ENCODE peak calls at places on chromosomes 11 and 22, in nine cellular contexts. A is DND-41; X is PC-9; Q is CD4-positive, alpha-beta memory T cell; B is neuronal stem cell; O is H1; Z is keratinocyte; T is HCT116; Y is HAP-1. P is an unnamed sample.

GRCh38 chr11:102806296-102806695 is 8.3 kb upstream of the MMP1 start:
- DNase-seq in A (no peak), X (no peak), Q (no peak), B (no peak), O (no peak), Z (no peak), T (no peak), Y (no peak), P (no peak)

GRCh38 chr11:131899954-131900580 is 529.7 kb downstream of the NTM start:
- DNase-seq in A (no peak), X (no peak), Q (no peak), B (no peak), O (no peak), Z (no peak), T (no peak), Y (no peak), P (no peak)

GRCh38 chr22:50248192-50249084 is 2.6 kb downstream of the HDAC10 start:
- DNase-seq in A (no peak), X (no peak), Q (no peak), B (no peak), O (no peak), Z (no peak), T (no peak), Y (no peak), P (no peak)

GRCh38 chr11:132347156-132348090 is 977.0 kb downstream of the NTM start:
- DNase-seq in A (peak; percentile 8), X (no peak), Q (no peak), B (no peak), O (no peak), Z (no peak), T (no peak), Y (no peak), P (no peak)

GRCh38 chr11:2770556-2771301 is 70.9 kb upstream of the KCNQ1OT1 start:
- DNase-seq in A (peak; percentile 4), X (peak; percentile 31), Q (no peak), B (no peak), O (no peak), Z (no peak), T (no peak), Y (peak; percentile 6), P (no peak)

GRCh38 chr22:20989323-20990138 is 7.4 kb downstream of the LZTR1 start:
- DNase-seq in A (no peak), X (no peak), Q (no peak), B (no peak), O (no peak), Z (no peak), T (no peak), Y (no peak), P (no peak)

GRCh38 chr22:46810856-46811786 is 48.7 kb downstream of the TBC1D22A start:
- DNase-seq in A (no peak), X (no peak), Q (no peak), B (no peak), O (no peak), Z (no peak), T (no peak), Y (no peak), P (no peak)

GRCh38 chr22:32842486-32842885 is 41.0 kb downstream of the TIMP3 start:
- DNase-seq in A (no peak), X (no peak), Q (no peak), B (no peak), O (no peak), Z (no peak), T (no peak), Y (no peak), P (no peak)

GRCh38 chr11:79415912-79416311 is 24.9 kb downstream of the TENM4 start:
- DNase-seq in A (no peak), X (no peak), Q (no peak), B (no peak), O (no peak), Z (no peak), T (no peak), Y (no peak), P (no peak)

GRCh38 chr22:49549256-49549655 is 278.4 kb downstream of the BRD1 start:
- DNase-seq in A (no peak), X (no peak), Q (no peak), B (no peak), O (no peak), Z (no peak), T (no peak), Y (no peak), P (no peak)

GRCh38 chr11:115042002-115042401 is 363.7 kb downstream of the NXPE2 start:
- DNase-seq in A (no peak), X (no peak), Q (no peak), B (no peak), O (no peak), Z (no peak), T (no peak), Y (no peak), P (no peak)

GRCh38 chr11:5992604-5993251 is 5.9 kb upstream of the OR52L1 start:
- DNase-seq in A (no peak), X (no peak), Q (no peak), B (peak; percentile 14), O (no peak), Z (peak; percentile 13), T (peak; percentile 13), Y (peak; percentile 17), P (no peak)

GRCh38 chr11:10309163-10310093 is 4.6 kb downstream of the ADM start:
- DNase-seq in A (no peak), X (peak; percentile 50), Q (no peak), B (no peak), O (no peak), Z (no peak), T (peak; percentile 83), Y (no peak), P (no peak)

GRCh38 chr11:63610604-63611394 is 3.4 kb downstream of the PLAAT3 start:
- DNase-seq in A (no peak), X (peak; percentile 53), Q (no peak), B (no peak), O (peak; percentile 60), Z (no peak), T (no peak), Y (peak; percentile 73), P (no peak)

GRCh38 chr22:42343136-42343484 is 72.7 kb upstream of the TCF20 start:
- DNase-seq in A (peak; percentile 47), X (no peak), Q (no peak), B (no peak), O (no peak), Z (no peak), T (no peak), Y (peak; percentile 37), P (no peak)

GRCh38 chr22:28799125-28799833 is 1.1 kb downstream of the XBP1 start:
- DNase-seq in A (peak; percentile 50), X (peak; percentile 19), Q (peak; percentile 27), B (no peak), O (no peak), Z (no peak), T (peak; percentile 35), Y (peak; percentile 56), P (no peak)

GRCh38 chr22:27045103-27045940 is 387.9 kb downstream of the MIAT start:
- DNase-seq in A (no peak), X (no peak), Q (no peak), B (no peak), O (no peak), Z (peak; percentile 40), T (no peak), Y (no peak), P (no peak)

GRCh38 chr11:78633516-78634310 is 59.0 kb upstream of the NARS2 start:
- DNase-seq in A (no peak), X (no peak), Q (no peak), B (no peak), O (no peak), Z (no peak), T (no peak), Y (no peak), P (no peak)

GRCh38 chr11:33377100-33377851 is 120.1 kb downstream of the HIPK3 start:
- DNase-seq in A (no peak), X (no peak), Q (no peak), B (peak; percentile 11), O (no peak), Z (no peak), T (no peak), Y (no peak), P (no peak)
- H3K4me1 ChIP-seq in A (no peaks in the 10 kb centered on the region), X (peaks cover 32% of the 10 kb centered on the region), Q (no peaks in the 10 kb centered on the region), B (no peaks in the 10 kb centered on the region), O (no peaks in the 10 kb centered on the region), Z (peaks cover 18% of the 10 kb centered on the region), T (peaks cover 4% of the 10 kb centered on the region), Y (no peaks in the 10 kb centered on the region), P (no peaks in the 10 kb centered on the region)

DNA sequence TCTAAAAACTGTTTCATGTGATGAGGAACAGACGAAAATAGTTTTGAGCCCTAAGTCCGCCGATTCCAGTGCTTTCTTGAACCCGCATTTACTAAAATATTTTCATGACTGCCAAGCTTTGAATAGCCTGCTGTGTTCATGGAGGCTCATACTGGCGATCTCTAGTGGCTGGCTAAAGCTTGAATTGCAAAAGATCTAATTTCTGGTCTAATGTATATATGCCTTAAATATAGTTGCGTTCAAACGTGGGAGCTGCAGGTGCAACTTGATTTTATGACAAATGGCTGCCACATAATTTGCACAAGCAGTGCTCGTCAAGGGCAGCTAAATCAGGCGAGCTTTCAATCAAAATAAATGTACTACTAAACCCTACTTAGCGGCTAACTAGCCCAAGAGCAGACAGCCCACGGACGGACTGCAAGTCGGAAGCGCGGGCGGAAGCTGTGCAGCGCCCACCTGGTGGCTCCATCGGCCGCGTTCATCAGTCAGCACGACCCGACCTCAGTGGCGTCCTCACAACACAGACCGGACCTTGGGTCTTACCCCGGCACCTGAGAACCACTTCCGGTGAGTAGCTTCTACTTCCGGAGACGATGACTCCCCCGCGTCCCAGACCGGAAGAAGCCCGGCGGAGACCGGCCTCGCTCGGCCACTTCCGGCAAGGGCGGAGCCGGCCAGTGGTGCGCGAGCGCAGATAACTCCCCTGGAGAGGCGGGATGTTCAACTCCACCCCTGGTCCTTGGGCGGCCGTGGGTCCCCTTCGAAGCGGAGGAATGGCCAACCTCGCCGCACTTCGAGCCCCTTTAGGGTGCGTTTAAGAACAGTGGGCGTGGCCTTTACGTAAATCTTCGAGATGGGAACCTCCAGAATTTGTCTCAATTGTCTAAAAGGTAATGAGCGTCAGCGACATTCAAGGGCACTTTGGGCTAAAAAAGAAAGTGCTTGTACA is 6.1 kb downstream of the RPL27A start:
- DNase-seq in A (peak; percentile 86), X (peak; percentile 90), Q (peak; percentile 73), B (peak; percentile 91), O (peak; percentile 98), Z (peak; percentile 77), T (peak; percentile 97), Y (peak; percentile 97), P (peak; percentile 62)
- H3K36me3 ChIP-seq in A (peaks cover 38% of the 10 kb centered on the region), X (peaks cover 34% of the 10 kb centered on the region), Q (peaks cover 22% of the 10 kb centered on the region), B (peaks cover 80% of the 10 kb centered on the region), O (peaks cover 24% of the 10 kb centered on the region), Z (peaks cover 42% of the 10 kb centered on the region), T (peaks cover 33% of the 10 kb centered on the region), Y (peaks cover 82% of the 10 kb centered on the region), P (peaks cover 11% of the 10 kb centered on the region)

GRCh38 chr11:134273317-134273712 is 2.9 kb upstream of the GLB1L3 start:
- DNase-seq in A (no peak), X (no peak), Q (no peak), B (no peak), O (no peak), Z (no peak), T (no peak), Y (no peak), P (no peak)
- H3K4me3 ChIP-seq in A (peak overlapping the region; percentile 74), X (no peak overlapping the region), Q (no peak overlapping the region), B (no peak overlapping the region), O (peak overlapping the region; percentile 92), Z (no peak overlapping the region), T (no peak overlapping the region), Y (no peak overlapping the region), P (no peak overlapping the region)

DNA sequence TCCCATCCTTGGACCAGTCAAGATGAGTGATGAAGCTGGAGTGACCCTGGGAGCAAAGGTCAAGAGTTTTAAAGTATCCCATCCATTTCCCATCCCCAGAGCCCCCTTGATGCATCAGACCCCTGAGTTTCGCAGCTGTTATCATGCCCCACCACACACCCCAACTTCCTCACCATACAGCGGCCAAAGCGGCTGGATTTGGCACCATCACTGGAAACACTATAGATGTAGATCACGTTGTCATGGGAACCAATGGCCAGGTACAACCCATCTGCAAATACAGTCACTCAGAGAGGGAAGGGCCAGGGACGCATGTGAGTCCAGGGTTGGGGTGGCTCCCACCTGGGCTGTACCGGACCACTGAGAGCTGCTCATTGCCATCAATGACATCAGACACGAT is 2.1 kb upstream of the MTA2 start:
- DNase-seq in A (no peak), X (no peak), Q (no peak), B (no peak), O (no peak), Z (no peak), T (no peak), Y (no peak), P (no peak)
- H3K4me1 ChIP-seq in A (peaks cover 27% of the 10 kb centered on the region), X (peaks cover 15% of the 10 kb centered on the region), Q (peaks cover 32% of the 10 kb centered on the region), B (peaks cover 19% of the 10 kb centered on the region), O (peaks cover 15% of the 10 kb centered on the region), Z (peaks cover 12% of the 10 kb centered on the region), T (peaks cover 8% of the 10 kb centered on the region), Y (peaks cover 19% of the 10 kb centered on the region), P (peaks cover 14% of the 10 kb centered on the region)

P was measured in naive thymus-derived CD4-positive, alpha-beta T cell.